ENCODE peak calls at places on chromosomes 7 and 10, in six cellular contexts. V, W, I, Z, A and L are unnamed samples.

GRCh38 chr7:157090485-157091165 is 48.1 kb upstream of the UBE3C start:
- DNase-seq in V (no peak), W (no peak), I (no peak), Z (no peak), A (no peak), L (no peak)

GRCh38 chr10:101484154-101484748 is 103.8 kb downstream of the POLL start:
- DNase-seq in V (no peak), W (no peak), I (no peak), Z (no peak), A (no peak), L (no peak)

GRCh38 chr7:17907014-17907413 is 33.3 kb downstream of the SNX13 start:
- DNase-seq in V (no peak), W (peak; percentile 6), I (peak; percentile 4), Z (no peak), A (no peak), L (no peak)

GRCh38 chr10:73892314-73893080 is 18.1 kb upstream of the CAMK2G start:
- DNase-seq in V (no peak), W (peak; percentile 78), I (peak; percentile 72), Z (no peak), A (no peak), L (no peak)

GRCh38 chr10:10533417-10533816 is 484.3 kb upstream of the CELF2 start:
- DNase-seq in V (no peak), W (peak; percentile 63), I (peak; percentile 49), Z (no peak), A (no peak), L (no peak)

GRCh38 chr10:107163086-107163880 is 1.2 kb downstream of the SORCS1 start:
- DNase-seq in V (peak; percentile 24), W (no peak), I (no peak), Z (no peak), A (no peak), L (peak; percentile 48)

GRCh38 chr10:27390681-27391080 is 113.4 kb upstream of the RAB18 start:
- DNase-seq in V (no peak), W (peak; percentile 31), I (peak; percentile 7), Z (no peak), A (no peak), L (no peak)

GRCh38 chr7:150715293-150715692 is 1.1 kb upstream of the GIMAP1 start:
- DNase-seq in V (no peak), W (no peak), I (no peak), Z (no peak), A (no peak), L (no peak)

GRCh38 chr10:103663802-103664201 is 170.3 kb downstream of the NEURL1 start:
- DNase-seq in V (no peak), W (no peak), I (no peak), Z (no peak), A (no peak), L (no peak)

GRCh38 chr7:142553216-142553615 is 196.1 kb upstream of the PRSS1 start:
- DNase-seq in V (no peak), W (no peak), I (no peak), Z (no peak), A (no peak), L (no peak)

GRCh38 chr10:47184724-47185330 is 115.2 kb upstream of the GDF10 start:
- DNase-seq in V (no peak), W (no peak), I (no peak), Z (no peak), A (no peak), L (no peak)

GRCh38 chr7:121020243-121020642 is 31.7 kb downstream of the CPED1 start:
- DNase-seq in V (no peak), W (no peak), I (peak; percentile 72), Z (no peak), A (no peak), L (no peak)

GRCh38 chr7:76325092-76325491 is 22.6 kb downstream of the HSPB1 start:
- DNase-seq in V (no peak), W (no peak), I (no peak), Z (no peak), A (no peak), L (no peak)

GRCh38 chr10:29636178-29636577 is 1.4 kb upstream of the SVIL start:
- DNase-seq in V (no peak), W (peak; percentile 94), I (peak; percentile 68), Z (no peak), A (no peak), L (no peak)

DNA sequence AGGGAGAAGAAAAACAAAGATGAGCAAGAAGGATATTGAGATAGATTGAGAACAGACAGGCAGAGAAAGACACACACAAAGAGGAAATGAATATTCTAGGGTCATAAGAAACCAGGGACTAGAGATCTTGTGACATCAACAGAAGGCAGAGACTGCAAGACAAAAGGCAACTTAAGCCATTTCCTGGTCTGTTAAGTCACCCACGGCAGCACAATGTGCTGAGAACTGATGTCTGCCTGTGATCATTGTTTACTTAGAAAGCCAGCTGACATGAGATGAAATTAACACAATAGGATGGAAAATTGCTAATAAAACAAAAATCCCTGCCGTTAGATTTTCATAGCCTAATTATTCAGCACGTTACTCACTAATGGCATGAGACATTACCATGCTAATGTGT is 191.2 kb upstream of the PODXL start:
- DNase-seq in V (no peak), W (no peak), I (no peak), Z (no peak), A (peak; percentile 66), L (peak; percentile 55)
- H2BK15ac ChIP-seq in V (no peak overlapping the region), W (no peak overlapping the region), I (no peak overlapping the region), Z (no peak overlapping the region), A (no peak overlapping the region), L (no peak overlapping the region)

GRCh38 chr10:639001-639750 is 50.3 kb downstream of the DIP2C start:
- DNase-seq in V (no peak), W (no peak), I (no peak), Z (no peak), A (no peak), L (no peak)

GRCh38 chr10:636769-637168 is 52.7 kb downstream of the DIP2C start:
- DNase-seq in V (no peak), W (no peak), I (no peak), Z (no peak), A (no peak), L (no peak)

GRCh38 chr10:636016-636730 is 53.3 kb downstream of the DIP2C start:
- DNase-seq in V (no peak), W (no peak), I (no peak), Z (no peak), A (no peak), L (no peak)

GRCh38 chr10:637221-637620 is 52.2 kb downstream of the DIP2C start:
- DNase-seq in V (no peak), W (no peak), I (no peak), Z (no peak), A (no peak), L (no peak)

GRCh38 chr10:637771-638195 is 51.7 kb downstream of the DIP2C start:
- DNase-seq in V (no peak), W (no peak), I (no peak), Z (no peak), A (no peak), L (no peak)
- H3K27ac ChIP-seq in V (no peak overlapping the region), W (no peak overlapping the region), I (no peak overlapping the region), Z (no peak overlapping the region), A (no peak overlapping the region), L (no peak overlapping the region)

GRCh38 chr7:68088894-68089293 is 1092.3 kb downstream of the TYW1 start:
- DNase-seq in V (no peak), W (no peak), I (no peak), Z (no peak), A (no peak), L (no peak)
- H2BK15ac ChIP-seq in V (no peak overlapping the region), W (no peak overlapping the region), I (no peak overlapping the region), Z (no peak overlapping the region), A (no peak overlapping the region), L (no peak overlapping the region)

GRCh38 chr7:99731638-99732374 is 3.2 kb downstream of the CYP3A7 start:
- DNase-seq in V (no peak), W (no peak), I (no peak), Z (no peak), A (no peak), L (no peak)
- H3K27ac ChIP-seq in V (no peak overlapping the region), W (no peak overlapping the region), I (no peak overlapping the region), Z (no peak overlapping the region), A (no peak overlapping the region), L (no peak overlapping the region)

DNA sequence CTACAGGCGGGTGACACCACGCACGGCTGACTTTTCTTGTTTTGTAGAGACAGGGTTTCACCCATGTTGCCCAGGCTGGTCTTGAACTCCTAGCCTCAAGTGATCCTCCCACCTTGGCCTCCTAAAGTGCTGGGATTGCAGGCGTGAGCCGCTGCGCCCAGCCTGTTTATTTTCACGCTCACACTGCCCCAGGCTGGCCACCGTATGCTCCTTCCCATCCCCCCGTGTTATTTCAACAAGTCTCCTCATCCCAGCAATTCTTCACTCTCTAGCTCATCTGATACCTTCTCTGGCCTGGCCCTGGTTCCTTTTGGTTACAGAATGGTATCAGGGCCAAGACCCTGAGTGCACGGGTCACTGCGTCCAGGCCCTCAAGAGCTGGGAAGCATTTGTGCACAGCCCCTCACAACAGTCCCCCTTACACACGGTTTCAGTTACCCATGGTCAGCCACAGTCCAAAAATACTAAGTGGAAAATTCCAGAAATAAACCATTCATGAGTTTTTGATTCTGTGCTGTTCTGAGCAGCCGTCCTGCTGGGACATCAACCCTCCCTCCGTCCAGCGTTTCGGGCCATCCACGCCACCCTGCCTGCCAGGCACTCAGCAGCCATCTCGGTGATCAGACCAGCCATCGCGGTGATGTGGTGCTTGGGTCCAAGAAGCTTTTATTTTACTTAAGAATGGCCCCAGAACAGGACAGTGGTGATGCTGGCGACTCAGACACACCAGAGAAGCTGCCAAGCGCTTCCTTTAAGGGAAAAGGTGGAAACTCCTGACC is 8.9 kb downstream of the COX19 start:
- DNase-seq in V (no peak), W (no peak), I (no peak), Z (no peak), A (no peak), L (no peak)
- H2BK15ac ChIP-seq in V (no peak overlapping the region), W (no peak overlapping the region), I (no peak overlapping the region), Z (no peak overlapping the region), A (no peak overlapping the region), L (no peak overlapping the region)

GRCh38 chr7:73829505-73829904 is 1.3 kb upstream of the CLDN4 start:
- DNase-seq in V (no peak), W (no peak), I (no peak), Z (no peak), A (no peak), L (peak; percentile 73)
- H3K27ac ChIP-seq in V (no peak overlapping the region), W (no peak overlapping the region), I (no peak overlapping the region), Z (no peak overlapping the region), A (no peak overlapping the region), L (no peak overlapping the region)